ENCODE peak calls at places on chromosomes 11 and 22, in seven cellular contexts. One of them, this sample, is unnamed.

GRCh38 chr11:122789916-122790315 is 48.4 kb upstream of the CRTAM start:
- DNase-seq in AG08395: no peak
- DNase-seq in fibroblast of pulmonary artery: no peak
- DNase-seq in stimulated activated CD4-positive, alpha-beta T cell treated with anti-CD3 and anti-CD28 coated beads, Interleukin-12 subunit alpha, Interleukin-12 subunit beta, amount 100 ng/mL, for 4 hours: no peak
- DNase-seq in effector memory CD4-positive, alpha-beta T cell: no peak
- DNase-seq in stimulated activated CD8-positive, alpha-beta memory T cell treated with anti-CD3 and anti-CD28 coated beads, Interleukin-15, amount 100 ng/mL, for 1 hour: no peak
- DNase-seq in activated CD4-positive, alpha-beta T cell treated with anti-CD3 and anti-CD28 coated beads, Interleukin-2, amount 10 ng/mL, durations not matched to agents 7 days and 5 days: no peak
- DNase-seq in this sample: no peak

GRCh38 chr11:34192481-34193401 is 87.3 kb downstream of the NAT10 start:
- DNase-seq in AG08395: peak
- DNase-seq in fibroblast of pulmonary artery: peak
- DNase-seq in stimulated activated CD4-positive, alpha-beta T cell treated with anti-CD3 and anti-CD28 coated beads, Interleukin-12 subunit alpha, Interleukin-12 subunit beta, amount 100 ng/mL, for 4 hours: no peak
- DNase-seq in effector memory CD4-positive, alpha-beta T cell: no peak
- DNase-seq in stimulated activated CD8-positive, alpha-beta memory T cell treated with anti-CD3 and anti-CD28 coated beads, Interleukin-15, amount 100 ng/mL, for 1 hour: no peak
- DNase-seq in activated CD4-positive, alpha-beta T cell treated with anti-CD3 and anti-CD28 coated beads, Interleukin-2, amount 10 ng/mL, durations not matched to agents 7 days and 5 days: no peak
- DNase-seq in this sample: peak

GRCh38 chr11:126355324-126355925 is at the start of gene ST3GAL4:
- DNase-seq in AG08395: peak
- DNase-seq in fibroblast of pulmonary artery: peak
- DNase-seq in stimulated activated CD4-positive, alpha-beta T cell treated with anti-CD3 and anti-CD28 coated beads, Interleukin-12 subunit alpha, Interleukin-12 subunit beta, amount 100 ng/mL, for 4 hours: peak
- DNase-seq in effector memory CD4-positive, alpha-beta T cell: peak
- DNase-seq in stimulated activated CD8-positive, alpha-beta memory T cell treated with anti-CD3 and anti-CD28 coated beads, Interleukin-15, amount 100 ng/mL, for 1 hour: peak
- DNase-seq in activated CD4-positive, alpha-beta T cell treated with anti-CD3 and anti-CD28 coated beads, Interleukin-2, amount 10 ng/mL, durations not matched to agents 7 days and 5 days: peak
- DNase-seq in this sample: peak

GRCh38 chr11:109937968-109938367 is 155.2 kb upstream of the ZC3H12C start:
- DNase-seq in AG08395: no peak
- DNase-seq in fibroblast of pulmonary artery: no peak
- DNase-seq in stimulated activated CD4-positive, alpha-beta T cell treated with anti-CD3 and anti-CD28 coated beads, Interleukin-12 subunit alpha, Interleukin-12 subunit beta, amount 100 ng/mL, for 4 hours: no peak
- DNase-seq in effector memory CD4-positive, alpha-beta T cell: no peak
- DNase-seq in stimulated activated CD8-positive, alpha-beta memory T cell treated with anti-CD3 and anti-CD28 coated beads, Interleukin-15, amount 100 ng/mL, for 1 hour: no peak
- DNase-seq in activated CD4-positive, alpha-beta T cell treated with anti-CD3 and anti-CD28 coated beads, Interleukin-2, amount 10 ng/mL, durations not matched to agents 7 days and 5 days: no peak
- DNase-seq in this sample: no peak

GRCh38 chr11:7573558-7574296 is 59.9 kb downstream of the PPFIBP2 start:
- DNase-seq in AG08395: no peak
- DNase-seq in fibroblast of pulmonary artery: no peak
- DNase-seq in stimulated activated CD4-positive, alpha-beta T cell treated with anti-CD3 and anti-CD28 coated beads, Interleukin-12 subunit alpha, Interleukin-12 subunit beta, amount 100 ng/mL, for 4 hours: no peak
- DNase-seq in effector memory CD4-positive, alpha-beta T cell: no peak
- DNase-seq in stimulated activated CD8-positive, alpha-beta memory T cell treated with anti-CD3 and anti-CD28 coated beads, Interleukin-15, amount 100 ng/mL, for 1 hour: no peak
- DNase-seq in activated CD4-positive, alpha-beta T cell treated with anti-CD3 and anti-CD28 coated beads, Interleukin-2, amount 10 ng/mL, durations not matched to agents 7 days and 5 days: no peak
- DNase-seq in this sample: no peak

GRCh38 chr11:2158291-2158737 is 2.7 kb downstream of the INS start:
- DNase-seq in AG08395: no peak
- DNase-seq in fibroblast of pulmonary artery: no peak
- DNase-seq in stimulated activated CD4-positive, alpha-beta T cell treated with anti-CD3 and anti-CD28 coated beads, Interleukin-12 subunit alpha, Interleukin-12 subunit beta, amount 100 ng/mL, for 4 hours: no peak
- DNase-seq in effector memory CD4-positive, alpha-beta T cell: no peak
- DNase-seq in stimulated activated CD8-positive, alpha-beta memory T cell treated with anti-CD3 and anti-CD28 coated beads, Interleukin-15, amount 100 ng/mL, for 1 hour: no peak
- DNase-seq in activated CD4-positive, alpha-beta T cell treated with anti-CD3 and anti-CD28 coated beads, Interleukin-2, amount 10 ng/mL, durations not matched to agents 7 days and 5 days: no peak
- DNase-seq in this sample: no peak

GRCh38 chr11:89436071-89436470 is 55.1 kb downstream of the NOX4 start:
- DNase-seq in AG08395: no peak
- DNase-seq in fibroblast of pulmonary artery: peak
- DNase-seq in stimulated activated CD4-positive, alpha-beta T cell treated with anti-CD3 and anti-CD28 coated beads, Interleukin-12 subunit alpha, Interleukin-12 subunit beta, amount 100 ng/mL, for 4 hours: no peak
- DNase-seq in effector memory CD4-positive, alpha-beta T cell: no peak
- DNase-seq in stimulated activated CD8-positive, alpha-beta memory T cell treated with anti-CD3 and anti-CD28 coated beads, Interleukin-15, amount 100 ng/mL, for 1 hour: no peak
- DNase-seq in activated CD4-positive, alpha-beta T cell treated with anti-CD3 and anti-CD28 coated beads, Interleukin-2, amount 10 ng/mL, durations not matched to agents 7 days and 5 days: no peak
- DNase-seq in this sample: peak

GRCh38 chr22:38452373-38453064 is 2.5 kb downstream of the KCNJ4 start:
- DNase-seq in AG08395: peak
- DNase-seq in fibroblast of pulmonary artery: peak
- DNase-seq in stimulated activated CD4-positive, alpha-beta T cell treated with anti-CD3 and anti-CD28 coated beads, Interleukin-12 subunit alpha, Interleukin-12 subunit beta, amount 100 ng/mL, for 4 hours: no peak
- DNase-seq in effector memory CD4-positive, alpha-beta T cell: no peak
- DNase-seq in stimulated activated CD8-positive, alpha-beta memory T cell treated with anti-CD3 and anti-CD28 coated beads, Interleukin-15, amount 100 ng/mL, for 1 hour: no peak
- DNase-seq in activated CD4-positive, alpha-beta T cell treated with anti-CD3 and anti-CD28 coated beads, Interleukin-2, amount 10 ng/mL, durations not matched to agents 7 days and 5 days: no peak
- DNase-seq in this sample: no peak

GRCh38 chr11:134830312-134830711 is 418.3 kb upstream of the B3GAT1 start:
- DNase-seq in AG08395: no peak
- DNase-seq in fibroblast of pulmonary artery: no peak
- DNase-seq in stimulated activated CD4-positive, alpha-beta T cell treated with anti-CD3 and anti-CD28 coated beads, Interleukin-12 subunit alpha, Interleukin-12 subunit beta, amount 100 ng/mL, for 4 hours: no peak
- DNase-seq in effector memory CD4-positive, alpha-beta T cell: no peak
- DNase-seq in stimulated activated CD8-positive, alpha-beta memory T cell treated with anti-CD3 and anti-CD28 coated beads, Interleukin-15, amount 100 ng/mL, for 1 hour: no peak
- DNase-seq in activated CD4-positive, alpha-beta T cell treated with anti-CD3 and anti-CD28 coated beads, Interleukin-2, amount 10 ng/mL, durations not matched to agents 7 days and 5 days: no peak
- DNase-seq in this sample: no peak

GRCh38 chr11:63020671-63021255 is 5.1 kb upstream of the SLC22A8 start:
- DNase-seq in AG08395: no peak
- DNase-seq in fibroblast of pulmonary artery: no peak
- DNase-seq in stimulated activated CD4-positive, alpha-beta T cell treated with anti-CD3 and anti-CD28 coated beads, Interleukin-12 subunit alpha, Interleukin-12 subunit beta, amount 100 ng/mL, for 4 hours: peak
- DNase-seq in effector memory CD4-positive, alpha-beta T cell: no peak
- DNase-seq in stimulated activated CD8-positive, alpha-beta memory T cell treated with anti-CD3 and anti-CD28 coated beads, Interleukin-15, amount 100 ng/mL, for 1 hour: no peak
- DNase-seq in activated CD4-positive, alpha-beta T cell treated with anti-CD3 and anti-CD28 coated beads, Interleukin-2, amount 10 ng/mL, durations not matched to agents 7 days and 5 days: peak
- DNase-seq in this sample: no peak

GRCh38 chr22:50001388-50002231 is 11.0 kb downstream of the IL17REL start:
- DNase-seq in AG08395: no peak
- DNase-seq in fibroblast of pulmonary artery: no peak
- DNase-seq in stimulated activated CD4-positive, alpha-beta T cell treated with anti-CD3 and anti-CD28 coated beads, Interleukin-12 subunit alpha, Interleukin-12 subunit beta, amount 100 ng/mL, for 4 hours: no peak
- DNase-seq in effector memory CD4-positive, alpha-beta T cell: no peak
- DNase-seq in stimulated activated CD8-positive, alpha-beta memory T cell treated with anti-CD3 and anti-CD28 coated beads, Interleukin-15, amount 100 ng/mL, for 1 hour: no peak
- DNase-seq in activated CD4-positive, alpha-beta T cell treated with anti-CD3 and anti-CD28 coated beads, Interleukin-2, amount 10 ng/mL, durations not matched to agents 7 days and 5 days: no peak
- DNase-seq in this sample: no peak

GRCh38 chr11:75311858-75312288 is 39.6 kb downstream of the ARRB1 start:
- DNase-seq in AG08395: peak
- DNase-seq in fibroblast of pulmonary artery: peak
- DNase-seq in stimulated activated CD4-positive, alpha-beta T cell treated with anti-CD3 and anti-CD28 coated beads, Interleukin-12 subunit alpha, Interleukin-12 subunit beta, amount 100 ng/mL, for 4 hours: no peak
- DNase-seq in effector memory CD4-positive, alpha-beta T cell: no peak
- DNase-seq in stimulated activated CD8-positive, alpha-beta memory T cell treated with anti-CD3 and anti-CD28 coated beads, Interleukin-15, amount 100 ng/mL, for 1 hour: no peak
- DNase-seq in activated CD4-positive, alpha-beta T cell treated with anti-CD3 and anti-CD28 coated beads, Interleukin-2, amount 10 ng/mL, durations not matched to agents 7 days and 5 days: no peak
- DNase-seq in this sample: peak

GRCh38 chr11:107576497-107577086 is 11.1 kb upstream of the ALKBH8 start:
- DNase-seq in AG08395: peak
- DNase-seq in fibroblast of pulmonary artery: peak
- DNase-seq in stimulated activated CD4-positive, alpha-beta T cell treated with anti-CD3 and anti-CD28 coated beads, Interleukin-12 subunit alpha, Interleukin-12 subunit beta, amount 100 ng/mL, for 4 hours: peak
- DNase-seq in effector memory CD4-positive, alpha-beta T cell: no peak
- DNase-seq in stimulated activated CD8-positive, alpha-beta memory T cell treated with anti-CD3 and anti-CD28 coated beads, Interleukin-15, amount 100 ng/mL, for 1 hour: peak
- DNase-seq in activated CD4-positive, alpha-beta T cell treated with anti-CD3 and anti-CD28 coated beads, Interleukin-2, amount 10 ng/mL, durations not matched to agents 7 days and 5 days: peak
- DNase-seq in this sample: peak

GRCh38 chr11:47105974-47106373 is 70.7 kb downstream of the ARFGAP2 start:
- DNase-seq in AG08395: no peak
- DNase-seq in fibroblast of pulmonary artery: no peak
- DNase-seq in stimulated activated CD4-positive, alpha-beta T cell treated with anti-CD3 and anti-CD28 coated beads, Interleukin-12 subunit alpha, Interleukin-12 subunit beta, amount 100 ng/mL, for 4 hours: no peak
- DNase-seq in effector memory CD4-positive, alpha-beta T cell: no peak
- DNase-seq in stimulated activated CD8-positive, alpha-beta memory T cell treated with anti-CD3 and anti-CD28 coated beads, Interleukin-15, amount 100 ng/mL, for 1 hour: no peak
- DNase-seq in activated CD4-positive, alpha-beta T cell treated with anti-CD3 and anti-CD28 coated beads, Interleukin-2, amount 10 ng/mL, durations not matched to agents 7 days and 5 days: no peak
- DNase-seq in this sample: no peak

GRCh38 chr22:45321827-45322226 is 12.1 kb downstream of the FAM118A start:
- DNase-seq in AG08395: no peak
- DNase-seq in fibroblast of pulmonary artery: no peak
- DNase-seq in stimulated activated CD4-positive, alpha-beta T cell treated with anti-CD3 and anti-CD28 coated beads, Interleukin-12 subunit alpha, Interleukin-12 subunit beta, amount 100 ng/mL, for 4 hours: no peak
- DNase-seq in effector memory CD4-positive, alpha-beta T cell: no peak
- DNase-seq in stimulated activated CD8-positive, alpha-beta memory T cell treated with anti-CD3 and anti-CD28 coated beads, Interleukin-15, amount 100 ng/mL, for 1 hour: no peak
- DNase-seq in activated CD4-positive, alpha-beta T cell treated with anti-CD3 and anti-CD28 coated beads, Interleukin-2, amount 10 ng/mL, durations not matched to agents 7 days and 5 days: no peak
- DNase-seq in this sample: no peak

GRCh38 chr11:44506375-44507016 is 59.0 kb upstream of the CD82 start:
- DNase-seq in AG08395: no peak
- DNase-seq in fibroblast of pulmonary artery: no peak
- DNase-seq in stimulated activated CD4-positive, alpha-beta T cell treated with anti-CD3 and anti-CD28 coated beads, Interleukin-12 subunit alpha, Interleukin-12 subunit beta, amount 100 ng/mL, for 4 hours: no peak
- DNase-seq in effector memory CD4-positive, alpha-beta T cell: no peak
- DNase-seq in stimulated activated CD8-positive, alpha-beta memory T cell treated with anti-CD3 and anti-CD28 coated beads, Interleukin-15, amount 100 ng/mL, for 1 hour: no peak
- DNase-seq in activated CD4-positive, alpha-beta T cell treated with anti-CD3 and anti-CD28 coated beads, Interleukin-2, amount 10 ng/mL, durations not matched to agents 7 days and 5 days: no peak
- DNase-seq in this sample: no peak

GRCh38 chr11:5151713-5152153 is 2.8 kb downstream of the OR52A1 start:
- DNase-seq in AG08395: no peak
- DNase-seq in fibroblast of pulmonary artery: no peak
- DNase-seq in stimulated activated CD4-positive, alpha-beta T cell treated with anti-CD3 and anti-CD28 coated beads, Interleukin-12 subunit alpha, Interleukin-12 subunit beta, amount 100 ng/mL, for 4 hours: no peak
- DNase-seq in effector memory CD4-positive, alpha-beta T cell: no peak
- DNase-seq in stimulated activated CD8-positive, alpha-beta memory T cell treated with anti-CD3 and anti-CD28 coated beads, Interleukin-15, amount 100 ng/mL, for 1 hour: no peak
- DNase-seq in activated CD4-positive, alpha-beta T cell treated with anti-CD3 and anti-CD28 coated beads, Interleukin-2, amount 10 ng/mL, durations not matched to agents 7 days and 5 days: no peak
- DNase-seq in this sample: no peak

GRCh38 chr11:130785376-130786110 is 130.7 kb downstream of the SNX19 start:
- DNase-seq in AG08395: no peak
- DNase-seq in fibroblast of pulmonary artery: peak
- DNase-seq in stimulated activated CD4-positive, alpha-beta T cell treated with anti-CD3 and anti-CD28 coated beads, Interleukin-12 subunit alpha, Interleukin-12 subunit beta, amount 100 ng/mL, for 4 hours: no peak
- DNase-seq in effector memory CD4-positive, alpha-beta T cell: no peak
- DNase-seq in stimulated activated CD8-positive, alpha-beta memory T cell treated with anti-CD3 and anti-CD28 coated beads, Interleukin-15, amount 100 ng/mL, for 1 hour: no peak
- DNase-seq in activated CD4-positive, alpha-beta T cell treated with anti-CD3 and anti-CD28 coated beads, Interleukin-2, amount 10 ng/mL, durations not matched to agents 7 days and 5 days: no peak
- DNase-seq in this sample: peak

GRCh38 chr11:66438009-66438503 is 592 bp downstream of the MRPL11 start:
- DNase-seq in AG08395: no peak
- DNase-seq in fibroblast of pulmonary artery: no peak
- DNase-seq in stimulated activated CD4-positive, alpha-beta T cell treated with anti-CD3 and anti-CD28 coated beads, Interleukin-12 subunit alpha, Interleukin-12 subunit beta, amount 100 ng/mL, for 4 hours: no peak
- DNase-seq in effector memory CD4-positive, alpha-beta T cell: no peak
- DNase-seq in stimulated activated CD8-positive, alpha-beta memory T cell treated with anti-CD3 and anti-CD28 coated beads, Interleukin-15, amount 100 ng/mL, for 1 hour: no peak
- DNase-seq in activated CD4-positive, alpha-beta T cell treated with anti-CD3 and anti-CD28 coated beads, Interleukin-2, amount 10 ng/mL, durations not matched to agents 7 days and 5 days: no peak
- DNase-seq in this sample: no peak

GRCh38 chr11:43837879-43838278 is 42.8 kb upstream of the ALKBH3 start:
- DNase-seq in AG08395: no peak
- DNase-seq in fibroblast of pulmonary artery: no peak
- DNase-seq in stimulated activated CD4-positive, alpha-beta T cell treated with anti-CD3 and anti-CD28 coated beads, Interleukin-12 subunit alpha, Interleukin-12 subunit beta, amount 100 ng/mL, for 4 hours: no peak
- DNase-seq in effector memory CD4-positive, alpha-beta T cell: no peak
- DNase-seq in stimulated activated CD8-positive, alpha-beta memory T cell treated with anti-CD3 and anti-CD28 coated beads, Interleukin-15, amount 100 ng/mL, for 1 hour: no peak
- DNase-seq in activated CD4-positive, alpha-beta T cell treated with anti-CD3 and anti-CD28 coated beads, Interleukin-2, amount 10 ng/mL, durations not matched to agents 7 days and 5 days: no peak
- DNase-seq in this sample: no peak

GRCh38 chr22:47367107-47367690 is 604.7 kb downstream of the TBC1D22A start:
- DNase-seq in AG08395: no peak
- DNase-seq in fibroblast of pulmonary artery: no peak
- DNase-seq in stimulated activated CD4-positive, alpha-beta T cell treated with anti-CD3 and anti-CD28 coated beads, Interleukin-12 subunit alpha, Interleukin-12 subunit beta, amount 100 ng/mL, for 4 hours: no peak
- DNase-seq in effector memory CD4-positive, alpha-beta T cell: no peak
- DNase-seq in stimulated activated CD8-positive, alpha-beta memory T cell treated with anti-CD3 and anti-CD28 coated beads, Interleukin-15, amount 100 ng/mL, for 1 hour: no peak
- DNase-seq in activated CD4-positive, alpha-beta T cell treated with anti-CD3 and anti-CD28 coated beads, Interleukin-2, amount 10 ng/mL, durations not matched to agents 7 days and 5 days: no peak
- DNase-seq in this sample: no peak

GRCh38 chr11:105282658-105283057 is 143.1 kb upstream of the CARD18 start:
- DNase-seq in AG08395: no peak
- DNase-seq in fibroblast of pulmonary artery: no peak
- DNase-seq in stimulated activated CD4-positive, alpha-beta T cell treated with anti-CD3 and anti-CD28 coated beads, Interleukin-12 subunit alpha, Interleukin-12 subunit beta, amount 100 ng/mL, for 4 hours: no peak
- DNase-seq in effector memory CD4-positive, alpha-beta T cell: no peak
- DNase-seq in stimulated activated CD8-positive, alpha-beta memory T cell treated with anti-CD3 and anti-CD28 coated beads, Interleukin-15, amount 100 ng/mL, for 1 hour: no peak
- DNase-seq in activated CD4-positive, alpha-beta T cell treated with anti-CD3 and anti-CD28 coated beads, Interleukin-2, amount 10 ng/mL, durations not matched to agents 7 days and 5 days: no peak
- DNase-seq in this sample: peak

GRCh38 chr11:43784866-43785265 is 95.8 kb upstream of the ALKBH3 start:
- DNase-seq in AG08395: no peak
- DNase-seq in fibroblast of pulmonary artery: no peak
- DNase-seq in stimulated activated CD4-positive, alpha-beta T cell treated with anti-CD3 and anti-CD28 coated beads, Interleukin-12 subunit alpha, Interleukin-12 subunit beta, amount 100 ng/mL, for 4 hours: no peak
- DNase-seq in effector memory CD4-positive, alpha-beta T cell: no peak
- DNase-seq in stimulated activated CD8-positive, alpha-beta memory T cell treated with anti-CD3 and anti-CD28 coated beads, Interleukin-15, amount 100 ng/mL, for 1 hour: no peak
- DNase-seq in activated CD4-positive, alpha-beta T cell treated with anti-CD3 and anti-CD28 coated beads, Interleukin-2, amount 10 ng/mL, durations not matched to agents 7 days and 5 days: no peak
- DNase-seq in this sample: no peak

GRCh38 chr11:73554677-73555320 is 43.1 kb downstream of the FAM168A start:
- DNase-seq in AG08395: no peak
- DNase-seq in fibroblast of pulmonary artery: no peak
- DNase-seq in stimulated activated CD4-positive, alpha-beta T cell treated with anti-CD3 and anti-CD28 coated beads, Interleukin-12 subunit alpha, Interleukin-12 subunit beta, amount 100 ng/mL, for 4 hours: no peak
- DNase-seq in effector memory CD4-positive, alpha-beta T cell: no peak
- DNase-seq in stimulated activated CD8-positive, alpha-beta memory T cell treated with anti-CD3 and anti-CD28 coated beads, Interleukin-15, amount 100 ng/mL, for 1 hour: no peak
- DNase-seq in activated CD4-positive, alpha-beta T cell treated with anti-CD3 and anti-CD28 coated beads, Interleukin-2, amount 10 ng/mL, durations not matched to agents 7 days and 5 days: no peak
- DNase-seq in this sample: no peak

GRCh38 chr22:49010901-49011300 is 816.8 kb downstream of the BRD1 start:
- DNase-seq in AG08395: no peak
- DNase-seq in fibroblast of pulmonary artery: no peak
- DNase-seq in stimulated activated CD4-positive, alpha-beta T cell treated with anti-CD3 and anti-CD28 coated beads, Interleukin-12 subunit alpha, Interleukin-12 subunit beta, amount 100 ng/mL, for 4 hours: no peak
- DNase-seq in effector memory CD4-positive, alpha-beta T cell: no peak
- DNase-seq in stimulated activated CD8-positive, alpha-beta memory T cell treated with anti-CD3 and anti-CD28 coated beads, Interleukin-15, amount 100 ng/mL, for 1 hour: no peak
- DNase-seq in activated CD4-positive, alpha-beta T cell treated with anti-CD3 and anti-CD28 coated beads, Interleukin-2, amount 10 ng/mL, durations not matched to agents 7 days and 5 days: no peak
- DNase-seq in this sample: no peak

GRCh38 chr22:44534335-44534734 is 36.3 kb upstream of the RTL6 start:
- DNase-seq in AG08395: no peak
- DNase-seq in fibroblast of pulmonary artery: no peak
- DNase-seq in stimulated activated CD4-positive, alpha-beta T cell treated with anti-CD3 and anti-CD28 coated beads, Interleukin-12 subunit alpha, Interleukin-12 subunit beta, amount 100 ng/mL, for 4 hours: no peak
- DNase-seq in effector memory CD4-positive, alpha-beta T cell: no peak
- DNase-seq in stimulated activated CD8-positive, alpha-beta memory T cell treated with anti-CD3 and anti-CD28 coated beads, Interleukin-15, amount 100 ng/mL, for 1 hour: no peak
- DNase-seq in activated CD4-positive, alpha-beta T cell treated with anti-CD3 and anti-CD28 coated beads, Interleukin-2, amount 10 ng/mL, durations not matched to agents 7 days and 5 days: no peak
- DNase-seq in this sample: no peak

GRCh38 chr11:132072044-132072879 is 701.8 kb downstream of the NTM start:
- DNase-seq in AG08395: peak
- DNase-seq in fibroblast of pulmonary artery: peak
- DNase-seq in stimulated activated CD4-positive, alpha-beta T cell treated with anti-CD3 and anti-CD28 coated beads, Interleukin-12 subunit alpha, Interleukin-12 subunit beta, amount 100 ng/mL, for 4 hours: no peak
- DNase-seq in effector memory CD4-positive, alpha-beta T cell: no peak
- DNase-seq in stimulated activated CD8-positive, alpha-beta memory T cell treated with anti-CD3 and anti-CD28 coated beads, Interleukin-15, amount 100 ng/mL, for 1 hour: no peak
- DNase-seq in activated CD4-positive, alpha-beta T cell treated with anti-CD3 and anti-CD28 coated beads, Interleukin-2, amount 10 ng/mL, durations not matched to agents 7 days and 5 days: no peak
- DNase-seq in this sample: peak

GRCh38 chr11:12777208-12777874 is 103.1 kb downstream of the TEAD1 start:
- DNase-seq in AG08395: peak
- DNase-seq in fibroblast of pulmonary artery: peak
- DNase-seq in stimulated activated CD4-positive, alpha-beta T cell treated with anti-CD3 and anti-CD28 coated beads, Interleukin-12 subunit alpha, Interleukin-12 subunit beta, amount 100 ng/mL, for 4 hours: no peak
- DNase-seq in effector memory CD4-positive, alpha-beta T cell: no peak
- DNase-seq in stimulated activated CD8-positive, alpha-beta memory T cell treated with anti-CD3 and anti-CD28 coated beads, Interleukin-15, amount 100 ng/mL, for 1 hour: no peak
- DNase-seq in activated CD4-positive, alpha-beta T cell treated with anti-CD3 and anti-CD28 coated beads, Interleukin-2, amount 10 ng/mL, durations not matched to agents 7 days and 5 days: no peak
- DNase-seq in this sample: peak

GRCh38 chr11:72721276-72721675 is 30.9 kb downstream of the ARAP1 start:
- DNase-seq in AG08395: no peak
- DNase-seq in fibroblast of pulmonary artery: no peak
- DNase-seq in stimulated activated CD4-positive, alpha-beta T cell treated with anti-CD3 and anti-CD28 coated beads, Interleukin-12 subunit alpha, Interleukin-12 subunit beta, amount 100 ng/mL, for 4 hours: no peak
- DNase-seq in effector memory CD4-positive, alpha-beta T cell: no peak
- DNase-seq in stimulated activated CD8-positive, alpha-beta memory T cell treated with anti-CD3 and anti-CD28 coated beads, Interleukin-15, amount 100 ng/mL, for 1 hour: no peak
- DNase-seq in activated CD4-positive, alpha-beta T cell treated with anti-CD3 and anti-CD28 coated beads, Interleukin-2, amount 10 ng/mL, durations not matched to agents 7 days and 5 days: no peak
- DNase-seq in this sample: no peak

GRCh38 chr11:27466363-27466762 is 6.2 kb downstream of the LGR4 start:
- DNase-seq in AG08395: no peak
- DNase-seq in fibroblast of pulmonary artery: no peak
- DNase-seq in stimulated activated CD4-positive, alpha-beta T cell treated with anti-CD3 and anti-CD28 coated beads, Interleukin-12 subunit alpha, Interleukin-12 subunit beta, amount 100 ng/mL, for 4 hours: no peak
- DNase-seq in effector memory CD4-positive, alpha-beta T cell: no peak
- DNase-seq in stimulated activated CD8-positive, alpha-beta memory T cell treated with anti-CD3 and anti-CD28 coated beads, Interleukin-15, amount 100 ng/mL, for 1 hour: no peak
- DNase-seq in activated CD4-positive, alpha-beta T cell treated with anti-CD3 and anti-CD28 coated beads, Interleukin-2, amount 10 ng/mL, durations not matched to agents 7 days and 5 days: no peak
- DNase-seq in this sample: no peak

GRCh38 chr22:22201185-22201924 is 43.2 kb upstream of the VPREB1 start:
- DNase-seq in AG08395: peak
- DNase-seq in fibroblast of pulmonary artery: peak
- DNase-seq in stimulated activated CD4-positive, alpha-beta T cell treated with anti-CD3 and anti-CD28 coated beads, Interleukin-12 subunit alpha, Interleukin-12 subunit beta, amount 100 ng/mL, for 4 hours: no peak
- DNase-seq in effector memory CD4-positive, alpha-beta T cell: no peak
- DNase-seq in stimulated activated CD8-positive, alpha-beta memory T cell treated with anti-CD3 and anti-CD28 coated beads, Interleukin-15, amount 100 ng/mL, for 1 hour: no peak
- DNase-seq in activated CD4-positive, alpha-beta T cell treated with anti-CD3 and anti-CD28 coated beads, Interleukin-2, amount 10 ng/mL, durations not matched to agents 7 days and 5 days: peak
- DNase-seq in this sample: peak

GRCh38 chr11:116732740-116733385 is 39.9 kb downstream of the BUD13 start:
- DNase-seq in AG08395: peak
- DNase-seq in fibroblast of pulmonary artery: peak
- DNase-seq in stimulated activated CD4-positive, alpha-beta T cell treated with anti-CD3 and anti-CD28 coated beads, Interleukin-12 subunit alpha, Interleukin-12 subunit beta, amount 100 ng/mL, for 4 hours: peak
- DNase-seq in effector memory CD4-positive, alpha-beta T cell: peak
- DNase-seq in stimulated activated CD8-positive, alpha-beta memory T cell treated with anti-CD3 and anti-CD28 coated beads, Interleukin-15, amount 100 ng/mL, for 1 hour: peak
- DNase-seq in activated CD4-positive, alpha-beta T cell treated with anti-CD3 and anti-CD28 coated beads, Interleukin-2, amount 10 ng/mL, durations not matched to agents 7 days and 5 days: peak
- DNase-seq in this sample: peak

GRCh38 chr11:9016916-9017642 is 13.3 kb upstream of the NRIP3 start:
- DNase-seq in AG08395: no peak
- DNase-seq in fibroblast of pulmonary artery: no peak
- DNase-seq in stimulated activated CD4-positive, alpha-beta T cell treated with anti-CD3 and anti-CD28 coated beads, Interleukin-12 subunit alpha, Interleukin-12 subunit beta, amount 100 ng/mL, for 4 hours: no peak
- DNase-seq in effector memory CD4-positive, alpha-beta T cell: no peak
- DNase-seq in stimulated activated CD8-positive, alpha-beta memory T cell treated with anti-CD3 and anti-CD28 coated beads, Interleukin-15, amount 100 ng/mL, for 1 hour: no peak
- DNase-seq in activated CD4-positive, alpha-beta T cell treated with anti-CD3 and anti-CD28 coated beads, Interleukin-2, amount 10 ng/mL, durations not matched to agents 7 days and 5 days: no peak
- DNase-seq in this sample: no peak

GRCh38 chr22:30459206-30460052 is 12.4 kb downstream of the SEC14L3 start:
- DNase-seq in AG08395: no peak
- DNase-seq in fibroblast of pulmonary artery: peak
- DNase-seq in stimulated activated CD4-positive, alpha-beta T cell treated with anti-CD3 and anti-CD28 coated beads, Interleukin-12 subunit alpha, Interleukin-12 subunit beta, amount 100 ng/mL, for 4 hours: no peak
- DNase-seq in effector memory CD4-positive, alpha-beta T cell: no peak
- DNase-seq in stimulated activated CD8-positive, alpha-beta memory T cell treated with anti-CD3 and anti-CD28 coated beads, Interleukin-15, amount 100 ng/mL, for 1 hour: no peak
- DNase-seq in activated CD4-positive, alpha-beta T cell treated with anti-CD3 and anti-CD28 coated beads, Interleukin-2, amount 10 ng/mL, durations not matched to agents 7 days and 5 days: peak
- DNase-seq in this sample: peak

This sample was measured in cardiac fibroblast.